ENCODE peak calls at places on chromosomes 7 and 10, in seven cellular contexts. One of them, this sample, is unnamed.

GRCh38 chr10:97726636-97727178 is 10.2 kb upstream of the ZFYVE27 start:
- DNase-seq in iPS DF 6.9: no peak
- DNase-seq in astrocyte of the spinal cord: peak
- DNase-seq in AG04449: no peak
- DNase-seq in AG04450: peak
- DNase-seq in psoas muscle: no peak
- DNase-seq in heart right ventricle: no peak
- DNase-seq in this sample: no peak

GRCh38 chr10:116085333-116085732 is 187.7 kb downstream of the GFRA1 start:
- DNase-seq in heart right ventricle: peak
- DNase-seq in psoas muscle: no peak
- DNase-seq in iPS DF 6.9: no peak
- DNase-seq in AG04449: no peak
- DNase-seq in AG04450: no peak
- DNase-seq in astrocyte of the spinal cord: no peak
- DNase-seq in this sample: no peak

GRCh38 chr7:13062596-13062995 is 375.2 kb downstream of the ARL4A start:
- DNase-seq in heart right ventricle: no peak
- DNase-seq in psoas muscle: no peak
- DNase-seq in astrocyte of the spinal cord: no peak
- DNase-seq in iPS DF 6.9: no peak
- DNase-seq in AG04450: no peak
- DNase-seq in AG04449: no peak
- DNase-seq in this sample: no peak

GRCh38 chr7:94391716-94392390 is 2.8 kb upstream of the COL1A2 start:
- DNase-seq in AG04450: peak
- DNase-seq in iPS DF 6.9: no peak
- DNase-seq in psoas muscle: no peak
- DNase-seq in astrocyte of the spinal cord: peak
- DNase-seq in AG04449: no peak
- DNase-seq in heart right ventricle: peak
- DNase-seq in this sample: no peak

GRCh38 chr7:85510287-85510686 is 323.4 kb upstream of the SEMA3D start:
- DNase-seq in astrocyte of the spinal cord: no peak
- DNase-seq in AG04450: no peak
- DNase-seq in AG04449: no peak
- DNase-seq in heart right ventricle: no peak
- DNase-seq in psoas muscle: no peak
- DNase-seq in iPS DF 6.9: no peak
- DNase-seq in this sample: no peak

GRCh38 chr7:46352335-46352954 is 431.4 kb upstream of the IGFBP3 start:
- DNase-seq in AG04449: no peak
- DNase-seq in heart right ventricle: peak
- DNase-seq in iPS DF 6.9: peak
- DNase-seq in astrocyte of the spinal cord: peak
- DNase-seq in psoas muscle: no peak
- DNase-seq in AG04450: peak
- DNase-seq in this sample: peak

GRCh38 chr7:21733837-21734236 is 191.0 kb downstream of the DNAH11 start:
- DNase-seq in iPS DF 6.9: no peak
- DNase-seq in AG04450: no peak
- DNase-seq in heart right ventricle: no peak
- DNase-seq in AG04449: no peak
- DNase-seq in astrocyte of the spinal cord: no peak
- DNase-seq in psoas muscle: no peak
- DNase-seq in this sample: no peak

GRCh38 chr10:3779146-3779707 is 5.8 kb downstream of the KLF6 start:
- DNase-seq in AG04450: no peak
- DNase-seq in astrocyte of the spinal cord: no peak
- DNase-seq in psoas muscle: no peak
- DNase-seq in iPS DF 6.9: no peak
- DNase-seq in heart right ventricle: no peak
- DNase-seq in AG04449: no peak
- DNase-seq in this sample: no peak

GRCh38 chr7:7114575-7115291 is 67.6 kb upstream of the C1GALT1 start:
- DNase-seq in AG04450: no peak
- DNase-seq in psoas muscle: no peak
- DNase-seq in AG04449: no peak
- DNase-seq in heart right ventricle: no peak
- DNase-seq in iPS DF 6.9: no peak
- DNase-seq in astrocyte of the spinal cord: no peak
- DNase-seq in this sample: peak

GRCh38 chr10:70479161-70479531 is 579 bp downstream of the PALD1 start:
- DNase-seq in psoas muscle: no peak
- DNase-seq in astrocyte of the spinal cord: no peak
- DNase-seq in heart right ventricle: no peak
- DNase-seq in AG04450: no peak
- DNase-seq in AG04449: no peak
- DNase-seq in iPS DF 6.9: no peak
- DNase-seq in this sample: no peak

GRCh38 chr10:92486637-92487036 is 87.3 kb downstream of the IDE start:
- DNase-seq in AG04449: no peak
- DNase-seq in psoas muscle: no peak
- DNase-seq in heart right ventricle: no peak
- DNase-seq in astrocyte of the spinal cord: no peak
- DNase-seq in iPS DF 6.9: no peak
- DNase-seq in AG04450: no peak
- DNase-seq in this sample: no peak

GRCh38 chr7:157650131-157650631 is 313.4 kb downstream of the DNAJB6 start:
- DNase-seq in psoas muscle: no peak
- DNase-seq in AG04450: no peak
- DNase-seq in AG04449: no peak
- DNase-seq in iPS DF 6.9: no peak
- DNase-seq in astrocyte of the spinal cord: no peak
- DNase-seq in heart right ventricle: no peak
- DNase-seq in this sample: no peak

GRCh38 chr10:84074521-84074920 is 64.8 kb upstream of the GHITM start:
- DNase-seq in heart right ventricle: no peak
- DNase-seq in AG04449: no peak
- DNase-seq in iPS DF 6.9: no peak
- DNase-seq in AG04450: no peak
- DNase-seq in psoas muscle: no peak
- DNase-seq in astrocyte of the spinal cord: no peak
- DNase-seq in this sample: no peak

GRCh38 chr7:6271091-6271658 is 1.2 kb downstream of the CYTH3 start:
- DNase-seq in AG04450: no peak
- DNase-seq in heart right ventricle: peak
- DNase-seq in psoas muscle: peak
- DNase-seq in astrocyte of the spinal cord: peak
- DNase-seq in AG04449: no peak
- DNase-seq in iPS DF 6.9: no peak
- DNase-seq in this sample: no peak

GRCh38 chr10:6119423-6119822 is 30.6 kb downstream of the RBM17 start:
- DNase-seq in AG04449: no peak
- DNase-seq in psoas muscle: no peak
- DNase-seq in astrocyte of the spinal cord: no peak
- DNase-seq in iPS DF 6.9: no peak
- DNase-seq in heart right ventricle: no peak
- DNase-seq in AG04450: no peak
- DNase-seq in this sample: no peak

GRCh38 chr10:94545277-94546057 is at the start of gene HELLS:
- DNase-seq in iPS DF 6.9: peak
- DNase-seq in psoas muscle: peak
- DNase-seq in heart right ventricle: peak
- DNase-seq in AG04450: peak
- DNase-seq in astrocyte of the spinal cord: peak
- DNase-seq in AG04449: no peak
- DNase-seq in this sample: peak

GRCh38 chr10:123883921-123884320 is 7.7 kb downstream of the CPXM2 start:
- DNase-seq in heart right ventricle: no peak
- DNase-seq in AG04450: no peak
- DNase-seq in astrocyte of the spinal cord: no peak
- DNase-seq in iPS DF 6.9: no peak
- DNase-seq in psoas muscle: no peak
- DNase-seq in AG04449: no peak
- DNase-seq in this sample: no peak

GRCh38 chr7:141731476-141732149 is 6.5 kb upstream of the SSBP1 start:
- DNase-seq in AG04449: no peak
- DNase-seq in astrocyte of the spinal cord: no peak
- DNase-seq in heart right ventricle: peak
- DNase-seq in psoas muscle: no peak
- DNase-seq in iPS DF 6.9: no peak
- DNase-seq in AG04450: no peak
- DNase-seq in this sample: no peak

GRCh38 chr7:77747178-77747577 is 50.9 kb downstream of the RSBN1L start:
- DNase-seq in astrocyte of the spinal cord: no peak
- DNase-seq in AG04450: no peak
- DNase-seq in heart right ventricle: no peak
- DNase-seq in AG04449: no peak
- DNase-seq in psoas muscle: no peak
- DNase-seq in iPS DF 6.9: no peak
- DNase-seq in this sample: no peak

GRCh38 chr7:45865594-45866410 is 7.1 kb downstream of the CCDC201 start:
- DNase-seq in heart right ventricle: no peak
- DNase-seq in astrocyte of the spinal cord: no peak
- DNase-seq in AG04449: no peak
- DNase-seq in psoas muscle: no peak
- DNase-seq in iPS DF 6.9: no peak
- DNase-seq in AG04450: no peak
- DNase-seq in this sample: no peak

GRCh38 chr7:120792861-120793130 is 65.1 kb downstream of the TSPAN12 start:
- DNase-seq in iPS DF 6.9: no peak
- DNase-seq in AG04449: no peak
- DNase-seq in heart right ventricle: no peak
- DNase-seq in astrocyte of the spinal cord: no peak
- DNase-seq in psoas muscle: no peak
- DNase-seq in AG04450: no peak
- DNase-seq in this sample: no peak

DNA sequence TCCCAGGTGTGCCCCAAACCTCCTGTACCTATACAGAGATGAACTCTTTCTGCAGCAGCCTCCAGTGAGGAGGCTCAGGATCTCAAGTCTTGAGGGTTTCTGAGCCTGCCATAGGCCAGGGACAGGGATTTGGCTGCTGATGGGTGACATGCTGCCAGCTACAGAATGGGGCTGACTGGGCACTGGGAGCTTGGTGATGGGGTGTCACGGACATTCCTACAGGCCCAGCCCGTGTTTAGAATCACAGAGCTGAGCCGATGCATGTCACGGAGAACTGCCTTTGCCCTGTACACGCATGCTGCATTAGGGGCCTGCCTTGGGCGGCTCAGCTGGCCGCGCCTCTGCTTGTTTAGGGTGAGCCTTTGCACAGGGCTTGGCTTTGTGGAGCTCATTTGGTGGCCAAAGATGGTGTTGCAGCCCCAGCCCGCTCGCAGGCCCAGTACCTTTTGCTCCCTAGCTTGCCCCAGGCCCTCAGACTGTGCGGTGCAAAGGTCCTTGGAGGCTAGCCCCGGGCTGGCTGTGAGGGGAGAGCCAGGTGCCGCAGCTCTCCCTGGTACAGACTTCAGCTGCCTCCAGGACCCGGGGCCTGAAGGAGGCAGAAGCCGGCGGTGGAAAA is 108.4 kb upstream of the BTBD16 start:
- DNase-seq in astrocyte of the spinal cord: no peak
- DNase-seq in AG04449: no peak
- DNase-seq in iPS DF 6.9: no peak
- DNase-seq in AG04450: no peak
- DNase-seq in heart right ventricle: no peak
- DNase-seq in psoas muscle: no peak
- DNase-seq in this sample: no peak
- H3K4me3 ChIP-seq in astrocyte of the spinal cord: peak
- H3K4me3 ChIP-seq in AG04449: peak
- H3K4me3 ChIP-seq in iPS DF 6.9: peak
- H3K4me3 ChIP-seq in AG04450: peak
- H3K4me3 ChIP-seq in heart right ventricle: peak
- H3K4me3 ChIP-seq in psoas muscle: peak
- H3K4me3 ChIP-seq in this sample: no peak

GRCh38 chr7:55787796-55788195 is 74.8 kb downstream of the SEPTIN14 start:
- DNase-seq in iPS DF 6.9: no peak
- DNase-seq in AG04450: no peak
- DNase-seq in psoas muscle: no peak
- DNase-seq in AG04449: no peak
- DNase-seq in astrocyte of the spinal cord: no peak
- DNase-seq in heart right ventricle: no peak
- DNase-seq in this sample: no peak
- H3K4me3 ChIP-seq in iPS DF 6.9: no peak
- H3K4me3 ChIP-seq in AG04450: no peak
- H3K4me3 ChIP-seq in psoas muscle: no peak
- H3K4me3 ChIP-seq in AG04449: no peak
- H3K4me3 ChIP-seq in astrocyte of the spinal cord: no peak
- H3K4me3 ChIP-seq in heart right ventricle: no peak
- H3K4me3 ChIP-seq in this sample: no peak

GRCh38 chr10:74589226-74589673 is 237.2 kb upstream of the KAT6B start:
- DNase-seq in AG04449: peak
- DNase-seq in astrocyte of the spinal cord: peak
- DNase-seq in heart right ventricle: peak
- DNase-seq in iPS DF 6.9: no peak
- DNase-seq in psoas muscle: peak
- DNase-seq in AG04450: peak
- DNase-seq in this sample: peak
- H3K4me3 ChIP-seq in AG04449: no peak
- H3K4me3 ChIP-seq in astrocyte of the spinal cord: no peak
- H3K4me3 ChIP-seq in heart right ventricle: no peak
- H3K4me3 ChIP-seq in iPS DF 6.9: no peak
- H3K4me3 ChIP-seq in psoas muscle: no peak
- H3K4me3 ChIP-seq in AG04450: no peak
- H3K4me3 ChIP-seq in this sample: no peak

GRCh38 chr7:30149640-30150272 is 15.0 kb downstream of the MTURN start:
- DNase-seq in AG04449: no peak
- DNase-seq in iPS DF 6.9: no peak
- DNase-seq in AG04450: no peak
- DNase-seq in psoas muscle: no peak
- DNase-seq in astrocyte of the spinal cord: no peak
- DNase-seq in heart right ventricle: no peak
- DNase-seq in this sample: no peak

GRCh38 chr7:30150711-30151110 is 15.9 kb downstream of the MTURN start:
- DNase-seq in AG04449: no peak
- DNase-seq in heart right ventricle: no peak
- DNase-seq in astrocyte of the spinal cord: no peak
- DNase-seq in iPS DF 6.9: no peak
- DNase-seq in AG04450: no peak
- DNase-seq in psoas muscle: no peak
- DNase-seq in this sample: no peak

GRCh38 chr7:30148426-30148825 is 13.6 kb downstream of the MTURN start:
- DNase-seq in astrocyte of the spinal cord: no peak
- DNase-seq in AG04450: no peak
- DNase-seq in heart right ventricle: no peak
- DNase-seq in iPS DF 6.9: no peak
- DNase-seq in AG04449: no peak
- DNase-seq in psoas muscle: no peak
- DNase-seq in this sample: no peak

GRCh38 chr7:30147785-30148184 is 13.0 kb downstream of the MTURN start:
- DNase-seq in psoas muscle: no peak
- DNase-seq in astrocyte of the spinal cord: no peak
- DNase-seq in iPS DF 6.9: no peak
- DNase-seq in AG04449: no peak
- DNase-seq in heart right ventricle: no peak
- DNase-seq in AG04450: no peak
- DNase-seq in this sample: no peak

DNA sequence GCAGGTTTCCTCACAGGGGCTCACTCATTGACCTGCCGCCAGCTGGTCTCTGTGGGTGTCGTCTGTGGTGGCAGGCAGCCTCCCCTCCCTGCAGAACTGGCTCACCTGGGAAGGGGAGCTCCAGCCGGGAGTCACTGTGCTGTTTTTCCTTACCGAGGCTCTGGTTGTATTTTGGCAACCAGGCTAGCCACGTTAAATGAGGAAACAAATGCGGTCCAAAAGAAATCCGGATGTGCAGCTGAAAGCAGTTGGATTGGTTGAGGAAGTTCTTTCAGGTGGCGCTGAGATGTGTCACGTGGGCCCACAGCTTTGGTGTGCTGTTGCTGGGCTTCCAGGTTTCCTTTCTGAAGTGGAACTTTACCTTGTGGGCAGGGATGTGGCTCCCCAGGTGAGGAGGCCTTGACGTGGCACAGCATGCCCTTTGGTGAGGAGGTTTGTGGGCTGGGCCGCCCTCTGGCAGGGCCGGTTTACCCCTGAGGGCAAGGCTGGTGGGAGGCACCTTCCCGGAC is 14.2 kb downstream of the MTURN start:
- DNase-seq in heart right ventricle: no peak
- DNase-seq in astrocyte of the spinal cord: no peak
- DNase-seq in iPS DF 6.9: no peak
- DNase-seq in psoas muscle: no peak
- DNase-seq in AG04449: no peak
- DNase-seq in AG04450: no peak
- DNase-seq in this sample: no peak
- H3K4me3 ChIP-seq in heart right ventricle: no peak
- H3K4me3 ChIP-seq in astrocyte of the spinal cord: no peak
- H3K4me3 ChIP-seq in iPS DF 6.9: no peak
- H3K4me3 ChIP-seq in psoas muscle: no peak
- H3K4me3 ChIP-seq in AG04449: no peak
- H3K4me3 ChIP-seq in AG04450: no peak
- H3K4me3 ChIP-seq in this sample: no peak